ENCODE peak calls at places on chromosomes 16 and 17, in eight cellular contexts. One of them, this sample, is unnamed.

GRCh38 chr17:77822302-77823030 is 136.0 kb upstream of the TNRC6C start:
- DNase-seq in OCI-LY7: no peak
- DNase-seq in upper lobe of right lung: no peak
- DNase-seq in left ventricle myocardium inferior: peak; percentile 59
- DNase-seq in body of pancreas: no peak
- DNase-seq in GM12878: no peak
- DNase-seq in sigmoid colon: no peak
- DNase-seq in cardiac fibroblast: peak; percentile 57
- DNase-seq in this sample: peak; percentile 28

GRCh38 chr16:69195371-69196029 is 8.5 kb downstream of the SNTB2 start:
- DNase-seq in OCI-LY7: no peak
- DNase-seq in upper lobe of right lung: no peak
- DNase-seq in left ventricle myocardium inferior: no peak
- DNase-seq in body of pancreas: no peak
- DNase-seq in GM12878: no peak
- DNase-seq in sigmoid colon: no peak
- DNase-seq in cardiac fibroblast: no peak
- DNase-seq in this sample: no peak

GRCh38 chr16:17827313-17827712 is 356.6 kb upstream of the XYLT1 start:
- DNase-seq in OCI-LY7: no peak
- DNase-seq in upper lobe of right lung: no peak
- DNase-seq in left ventricle myocardium inferior: no peak
- DNase-seq in body of pancreas: no peak
- DNase-seq in GM12878: no peak
- DNase-seq in sigmoid colon: no peak
- DNase-seq in cardiac fibroblast: peak; percentile 5
- DNase-seq in this sample: peak; percentile 63

GRCh38 chr17:21287703-21288449 is 3.4 kb downstream of the MAP2K3 start:
- DNase-seq in OCI-LY7: peak; percentile 95
- DNase-seq in upper lobe of right lung: peak; percentile 98
- DNase-seq in left ventricle myocardium inferior: peak; percentile 95
- DNase-seq in body of pancreas: peak; percentile 99
- DNase-seq in GM12878: peak; percentile 83
- DNase-seq in sigmoid colon: peak; percentile 98
- DNase-seq in cardiac fibroblast: peak; percentile 98
- DNase-seq in this sample: peak; percentile 97

GRCh38 chr17:13917635-13918034 is 151.7 kb upstream of the COX10 start:
- DNase-seq in OCI-LY7: peak; percentile 14
- DNase-seq in upper lobe of right lung: no peak
- DNase-seq in left ventricle myocardium inferior: no peak
- DNase-seq in body of pancreas: no peak
- DNase-seq in GM12878: no peak
- DNase-seq in sigmoid colon: no peak
- DNase-seq in cardiac fibroblast: no peak
- DNase-seq in this sample: no peak

GRCh38 chr16:1158456-1159324 is 5.8 kb downstream of the CACNA1H start:
- DNase-seq in OCI-LY7: no peak
- DNase-seq in upper lobe of right lung: no peak
- DNase-seq in left ventricle myocardium inferior: peak; percentile 78
- DNase-seq in body of pancreas: peak; percentile 65
- DNase-seq in GM12878: no peak
- DNase-seq in sigmoid colon: peak; percentile 95
- DNase-seq in cardiac fibroblast: peak; percentile 19
- DNase-seq in this sample: no peak

GRCh38 chr17:39608142-39608541 is 422 bp upstream of the NEUROD2 start:
- DNase-seq in OCI-LY7: no peak
- DNase-seq in upper lobe of right lung: no peak
- DNase-seq in left ventricle myocardium inferior: no peak
- DNase-seq in body of pancreas: no peak
- DNase-seq in GM12878: no peak
- DNase-seq in sigmoid colon: no peak
- DNase-seq in cardiac fibroblast: no peak
- DNase-seq in this sample: no peak

GRCh38 chr16:29806096-29806579 is at the start of gene MAZ:
- DNase-seq in OCI-LY7: peak; percentile 85
- DNase-seq in upper lobe of right lung: no peak
- DNase-seq in left ventricle myocardium inferior: no peak
- DNase-seq in body of pancreas: no peak
- DNase-seq in GM12878: no peak
- DNase-seq in sigmoid colon: no peak
- DNase-seq in cardiac fibroblast: no peak
- DNase-seq in this sample: no peak

GRCh38 chr16:54287018-54287757 is 601 bp upstream of the IRX3 start:
- DNase-seq in OCI-LY7: no peak
- DNase-seq in upper lobe of right lung: peak; percentile 77
- DNase-seq in left ventricle myocardium inferior: peak; percentile 35
- DNase-seq in body of pancreas: no peak
- DNase-seq in GM12878: no peak
- DNase-seq in sigmoid colon: no peak
- DNase-seq in cardiac fibroblast: no peak
- DNase-seq in this sample: peak; percentile 4

GRCh38 chr16:5257462-5257861 is 159.9 kb upstream of the EEF2KMT start:
- DNase-seq in OCI-LY7: no peak
- DNase-seq in upper lobe of right lung: no peak
- DNase-seq in left ventricle myocardium inferior: no peak
- DNase-seq in body of pancreas: no peak
- DNase-seq in GM12878: no peak
- DNase-seq in sigmoid colon: no peak
- DNase-seq in cardiac fibroblast: no peak
- DNase-seq in this sample: no peak

GRCh38 chr17:55778389-55779118 is 27.7 kb downstream of the PCTP start:
- DNase-seq in OCI-LY7: no peak
- DNase-seq in upper lobe of right lung: no peak
- DNase-seq in left ventricle myocardium inferior: no peak
- DNase-seq in body of pancreas: no peak
- DNase-seq in GM12878: no peak
- DNase-seq in sigmoid colon: no peak
- DNase-seq in cardiac fibroblast: no peak
- DNase-seq in this sample: no peak

GRCh38 chr16:8806272-8806983 is 8.8 kb downstream of the PMM2 start:
- DNase-seq in OCI-LY7: no peak
- DNase-seq in upper lobe of right lung: no peak
- DNase-seq in left ventricle myocardium inferior: no peak
- DNase-seq in body of pancreas: no peak
- DNase-seq in GM12878: no peak
- DNase-seq in sigmoid colon: no peak
- DNase-seq in cardiac fibroblast: no peak
- DNase-seq in this sample: peak; percentile 15

GRCh38 chr17:57125406-57125805 is 40.4 kb downstream of the AKAP1 start:
- DNase-seq in OCI-LY7: no peak
- DNase-seq in upper lobe of right lung: no peak
- DNase-seq in left ventricle myocardium inferior: no peak
- DNase-seq in body of pancreas: no peak
- DNase-seq in GM12878: no peak
- DNase-seq in sigmoid colon: no peak
- DNase-seq in cardiac fibroblast: no peak
- DNase-seq in this sample: no peak

GRCh38 chr17:65987988-65988387 is 203.9 kb downstream of the CEP112 start:
- DNase-seq in OCI-LY7: peak; percentile 38
- DNase-seq in upper lobe of right lung: no peak
- DNase-seq in left ventricle myocardium inferior: no peak
- DNase-seq in body of pancreas: no peak
- DNase-seq in GM12878: peak; percentile 5
- DNase-seq in sigmoid colon: no peak
- DNase-seq in cardiac fibroblast: peak; percentile 44
- DNase-seq in this sample: peak; percentile 26

GRCh38 chr16:30535777-30536190 is 1.1 kb upstream of the ZNF747 start:
- DNase-seq in OCI-LY7: peak; percentile 82
- DNase-seq in upper lobe of right lung: peak; percentile 86
- DNase-seq in left ventricle myocardium inferior: peak; percentile 70
- DNase-seq in body of pancreas: peak; percentile 82
- DNase-seq in GM12878: peak; percentile 34
- DNase-seq in sigmoid colon: peak; percentile 90
- DNase-seq in cardiac fibroblast: peak; percentile 82
- DNase-seq in this sample: peak; percentile 76

GRCh38 chr17:75039238-75039637 is 7.5 kb downstream of the ATP5PD start:
- DNase-seq in OCI-LY7: no peak
- DNase-seq in upper lobe of right lung: no peak
- DNase-seq in left ventricle myocardium inferior: no peak
- DNase-seq in body of pancreas: no peak
- DNase-seq in GM12878: no peak
- DNase-seq in sigmoid colon: no peak
- DNase-seq in cardiac fibroblast: no peak
- DNase-seq in this sample: no peak

GRCh38 chr17:75033346-75034235 is 13.2 kb downstream of the ATP5PD start:
- DNase-seq in OCI-LY7: peak; percentile 62
- DNase-seq in upper lobe of right lung: peak; percentile 93
- DNase-seq in left ventricle myocardium inferior: peak; percentile 90
- DNase-seq in body of pancreas: peak; percentile 97
- DNase-seq in GM12878: peak; percentile 83
- DNase-seq in sigmoid colon: peak; percentile 97
- DNase-seq in cardiac fibroblast: peak; percentile 91
- DNase-seq in this sample: peak; percentile 89

GRCh38 chr17:75034236-75034908 is 12.4 kb downstream of the ATP5PD start:
- DNase-seq in OCI-LY7: peak; percentile 74
- DNase-seq in upper lobe of right lung: peak; percentile 91
- DNase-seq in left ventricle myocardium inferior: peak; percentile 83
- DNase-seq in body of pancreas: peak; percentile 92
- DNase-seq in GM12878: peak; percentile 88
- DNase-seq in sigmoid colon: peak; percentile 95
- DNase-seq in cardiac fibroblast: peak; percentile 90
- DNase-seq in this sample: peak; percentile 85

GRCh38 chr17:75032896-75033294 is 13.9 kb downstream of the ATP5PD start:
- DNase-seq in OCI-LY7: no peak
- DNase-seq in upper lobe of right lung: no peak
- DNase-seq in left ventricle myocardium inferior: no peak
- DNase-seq in body of pancreas: peak; percentile 22
- DNase-seq in GM12878: no peak
- DNase-seq in sigmoid colon: no peak
- DNase-seq in cardiac fibroblast: peak; percentile 31
- DNase-seq in this sample: no peak

GRCh38 chr17:75036643-75037268 is 10.0 kb downstream of the ATP5PD start:
- DNase-seq in OCI-LY7: no peak
- DNase-seq in upper lobe of right lung: peak; percentile 76
- DNase-seq in left ventricle myocardium inferior: peak; percentile 89
- DNase-seq in body of pancreas: peak; percentile 54
- DNase-seq in GM12878: no peak
- DNase-seq in sigmoid colon: peak; percentile 96
- DNase-seq in cardiac fibroblast: peak; percentile 92
- DNase-seq in this sample: peak; percentile 82
- H3K4me3 ChIP-seq in OCI-LY7: no peak overlapping the region
- H3K4me3 ChIP-seq in upper lobe of right lung: no peak overlapping the region
- H3K4me3 ChIP-seq in left ventricle myocardium inferior: peak overlapping the region; percentile 82
- H3K4me3 ChIP-seq in body of pancreas: no peak overlapping the region
- H3K4me3 ChIP-seq in GM12878: no peak overlapping the region
- H3K4me3 ChIP-seq in sigmoid colon: no peak overlapping the region
- H3K4me3 ChIP-seq in cardiac fibroblast: no peak overlapping the region
- H3K4me3 ChIP-seq in this sample: no peak overlapping the region

GRCh38 chr16:19898924-19899604 is 14.4 kb upstream of the GPRC5B start:
- DNase-seq in OCI-LY7: peak; percentile 45
- DNase-seq in upper lobe of right lung: no peak
- DNase-seq in left ventricle myocardium inferior: no peak
- DNase-seq in body of pancreas: peak; percentile 70
- DNase-seq in GM12878: no peak
- DNase-seq in sigmoid colon: no peak
- DNase-seq in cardiac fibroblast: peak; percentile 65
- DNase-seq in this sample: peak; percentile 60

GRCh38 chr16:19901164-19901563 is 16.5 kb upstream of the GPRC5B start:
- DNase-seq in OCI-LY7: no peak
- DNase-seq in upper lobe of right lung: no peak
- DNase-seq in left ventricle myocardium inferior: no peak
- DNase-seq in body of pancreas: no peak
- DNase-seq in GM12878: no peak
- DNase-seq in sigmoid colon: no peak
- DNase-seq in cardiac fibroblast: no peak
- DNase-seq in this sample: no peak

GRCh38 chr16:19898166-19898565 is 13.5 kb upstream of the GPRC5B start:
- DNase-seq in OCI-LY7: no peak
- DNase-seq in upper lobe of right lung: no peak
- DNase-seq in left ventricle myocardium inferior: no peak
- DNase-seq in body of pancreas: no peak
- DNase-seq in GM12878: no peak
- DNase-seq in sigmoid colon: no peak
- DNase-seq in cardiac fibroblast: no peak
- DNase-seq in this sample: no peak

GRCh38 chr16:19899605-19899955 is 14.9 kb upstream of the GPRC5B start:
- DNase-seq in OCI-LY7: no peak
- DNase-seq in upper lobe of right lung: no peak
- DNase-seq in left ventricle myocardium inferior: no peak
- DNase-seq in body of pancreas: no peak
- DNase-seq in GM12878: no peak
- DNase-seq in sigmoid colon: no peak
- DNase-seq in cardiac fibroblast: no peak
- DNase-seq in this sample: no peak

GRCh38 chr16:19900590-19900989 is 15.9 kb upstream of the GPRC5B start:
- DNase-seq in OCI-LY7: no peak
- DNase-seq in upper lobe of right lung: no peak
- DNase-seq in left ventricle myocardium inferior: no peak
- DNase-seq in body of pancreas: no peak
- DNase-seq in GM12878: no peak
- DNase-seq in sigmoid colon: no peak
- DNase-seq in cardiac fibroblast: no peak
- DNase-seq in this sample: no peak
- TF ChIP-seq CTCF in OCI-LY7: no peak
- TF ChIP-seq CTCF in upper lobe of right lung: no peak
- TF ChIP-seq CTCF in left ventricle myocardium inferior: no peak
- TF ChIP-seq CTCF in body of pancreas: no peak
- TF ChIP-seq CTCF in GM12878: no peak
- TF ChIP-seq CTCF in sigmoid colon: no peak
- TF ChIP-seq CTCF in cardiac fibroblast: peak; percentile 27
- TF ChIP-seq CTCF in this sample: no peak

DNA sequence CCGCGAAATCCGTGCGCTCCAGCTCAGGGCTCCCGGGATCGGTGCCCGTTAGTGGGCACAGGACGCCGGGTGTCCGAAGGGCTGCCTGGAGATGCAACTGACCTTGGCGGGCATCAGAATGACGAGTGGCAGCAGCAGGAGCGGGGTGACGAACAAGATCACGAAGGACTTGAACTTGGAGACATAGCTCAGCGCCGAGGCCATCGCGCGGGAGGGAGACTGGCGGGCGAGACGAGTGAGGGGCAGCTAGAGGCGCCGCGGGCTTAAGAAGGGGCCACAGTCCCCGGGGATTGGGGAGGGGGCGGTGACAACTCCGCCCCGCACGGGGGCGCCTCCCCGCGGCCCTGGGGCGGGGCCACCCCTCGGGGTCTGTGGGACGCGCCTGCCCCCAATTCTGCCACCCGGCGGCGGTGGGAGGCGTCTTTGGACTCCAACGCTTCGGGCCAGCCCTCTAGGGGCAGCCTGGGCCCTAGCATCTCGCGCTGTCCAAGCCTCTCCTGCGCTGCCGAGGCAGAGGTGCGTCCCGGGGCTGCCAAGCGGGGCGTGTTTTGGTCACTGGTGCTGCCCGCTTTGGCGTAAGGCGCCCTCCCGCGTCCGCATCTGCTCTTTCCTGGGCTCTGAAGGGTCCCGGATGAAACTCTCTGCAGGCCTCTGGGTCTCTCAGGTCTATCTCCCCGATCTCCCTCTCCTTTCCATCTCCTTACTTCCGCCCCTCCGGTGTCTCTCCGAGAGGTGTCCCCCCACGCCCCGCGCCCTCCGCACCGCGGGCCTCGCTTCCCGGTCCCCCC is at the start of gene SLC13A5:
- DNase-seq in OCI-LY7: no peak
- DNase-seq in upper lobe of right lung: no peak
- DNase-seq in left ventricle myocardium inferior: no peak
- DNase-seq in body of pancreas: peak; percentile 25
- DNase-seq in GM12878: no peak
- DNase-seq in sigmoid colon: no peak
- DNase-seq in cardiac fibroblast: peak; percentile 16
- DNase-seq in this sample: no peak
- H3K4me3 ChIP-seq in OCI-LY7: no peak within 1 kb of the TSS
- H3K4me3 ChIP-seq in upper lobe of right lung: peak within 1 kb of the TSS; percentile 16
- H3K4me3 ChIP-seq in left ventricle myocardium inferior: peak within 1 kb of the TSS; percentile 58
- H3K4me3 ChIP-seq in body of pancreas: no peak within 1 kb of the TSS
- H3K4me3 ChIP-seq in GM12878: no peak within 1 kb of the TSS
- H3K4me3 ChIP-seq in sigmoid colon: no peak within 1 kb of the TSS
- H3K4me3 ChIP-seq in cardiac fibroblast: peak within 1 kb of the TSS; percentile 15
- H3K4me3 ChIP-seq in this sample: peak within 1 kb of the TSS; percentile 24

GRCh38 chr16:15457958-15458357 is 23.6 kb downstream of the BMERB1 start:
- DNase-seq in OCI-LY7: no peak
- DNase-seq in upper lobe of right lung: no peak
- DNase-seq in left ventricle myocardium inferior: no peak
- DNase-seq in body of pancreas: no peak
- DNase-seq in GM12878: no peak
- DNase-seq in sigmoid colon: no peak
- DNase-seq in cardiac fibroblast: no peak
- DNase-seq in this sample: no peak
- TF ChIP-seq CTCF in OCI-LY7: peak; percentile 25
- TF ChIP-seq CTCF in upper lobe of right lung: no peak
- TF ChIP-seq CTCF in left ventricle myocardium inferior: no peak
- TF ChIP-seq CTCF in body of pancreas: peak; percentile 11
- TF ChIP-seq CTCF in GM12878: no peak
- TF ChIP-seq CTCF in sigmoid colon: no peak
- TF ChIP-seq CTCF in cardiac fibroblast: no peak
- TF ChIP-seq CTCF in this sample: no peak